ENCODE peak calls at places on chromosome 13, in eight cellular contexts. H, I, P, M, J, N, E and Q are unnamed samples.

GRCh38 chr13:36981156-36981743 is 17.9 kb downstream of the ALG5 start:
- DNase-seq in H (peak), I (no peak), E (peak), P (no peak), N (no peak), M (peak), J (peak), Q (peak)

GRCh38 chr13:46170687-46171086 is 11.3 kb downstream of the LCP1 start:
- DNase-seq in J (no peak), H (peak), E (peak), P (no peak), I (no peak), M (no peak), N (no peak), Q (no peak)

GRCh38 chr13:46168341-46168740 is 13.6 kb downstream of the LCP1 start:
- DNase-seq in J (no peak), N (peak), H (no peak), I (no peak), E (peak), P (no peak), M (peak), Q (no peak)

GRCh38 chr13:21668665-21669599 is 1.9 kb upstream of the FGF9 start:
- DNase-seq in H (peak), N (peak), J (peak), P (no peak), E (peak), M (peak), I (peak), Q (peak)

GRCh38 chr13:48159436-48160225 is 64.7 kb upstream of the MED4 start:
- DNase-seq in M (no peak), E (no peak), I (no peak), H (no peak), J (no peak), N (no peak), P (no peak), Q (no peak)

GRCh38 chr13:97289514-97290298 is 67.6 kb downstream of the MBNL2 start:
- DNase-seq in N (no peak), J (no peak), E (no peak), H (no peak), M (no peak), P (no peak), I (no peak), Q (no peak)

GRCh38 chr13:24890256-24890655 is 126.3 kb downstream of the RNF17 start:
- DNase-seq in P (no peak), E (no peak), I (no peak), H (no peak), N (no peak), J (no peak), M (no peak), Q (no peak)

GRCh38 chr13:111175372-111175771 is 60.3 kb downstream of the ARHGEF7 start:
- DNase-seq in H (no peak), E (no peak), I (no peak), N (no peak), M (no peak), J (no peak), P (no peak), Q (no peak)

GRCh38 chr13:66348745-66349720 is 881.1 kb downstream of the PCDH9 start:
- DNase-seq in M (no peak), H (no peak), I (no peak), E (peak), N (no peak), J (no peak), P (no peak), Q (no peak)

GRCh38 chr13:88339271-88339741 is 668.1 kb downstream of the SLITRK5 start:
- DNase-seq in M (no peak), N (no peak), I (no peak), H (no peak), J (no peak), E (no peak), P (no peak), Q (no peak)

GRCh38 chr13:76019421-76020044 is 383.4 kb downstream of the LMO7 start:
- DNase-seq in N (peak), P (no peak), I (peak), J (no peak), H (peak), M (peak), E (no peak), Q (no peak)
- TF ChIP-seq CTCF in N (no peak), P (peak), I (peak), J (no peak), H (peak), M (no peak), E (peak), Q (peak)

GRCh38 chr13:102774210-102774560 is 599 bp upstream of the TEX30 start:
- DNase-seq in P (no peak), E (no peak), I (no peak), M (no peak), H (no peak), J (no peak), N (no peak), Q (no peak)

GRCh38 chr13:102772042-102772425 is 1.6 kb downstream of the TEX30 start:
- DNase-seq in E (no peak), M (no peak), J (no peak), I (no peak), N (no peak), P (no peak), H (no peak), Q (no peak)

GRCh38 chr13:102774596-102775375 is 1.2 kb upstream of the TEX30 start:
- DNase-seq in M (no peak), E (no peak), J (no peak), P (no peak), I (no peak), N (no peak), H (peak), Q (no peak)

GRCh38 chr13:102771298-102772041 is 2.1 kb downstream of the TEX30 start:
- DNase-seq in P (no peak), H (no peak), N (no peak), E (no peak), I (no peak), M (no peak), J (no peak), Q (no peak)

GRCh38 chr13:102773441-102774209 is at the start of gene TEX30:
- DNase-seq in N (peak), I (peak), J (peak), P (peak), E (peak), H (peak), M (peak), Q (peak)
- TF ChIP-seq CTCF in N (no peak), I (no peak), J (no peak), P (no peak), E (no peak), H (no peak), M (no peak), Q (no peak)

GRCh38 chr13:79481685-79482052 is 714 bp downstream of the NDFIP2 start:
- DNase-seq in N (no peak), I (peak), J (no peak), H (peak), M (peak), P (no peak), E (no peak), Q (no peak)
- TF ChIP-seq CTCF in N (no peak), I (no peak), J (no peak), H (no peak), M (no peak), P (no peak), E (no peak), Q (no peak)

GRCh38 chr13:113186061-113186900 is 22.2 kb downstream of the PCID2 start:
- DNase-seq in H (no peak), M (peak), E (no peak), I (no peak), N (no peak), J (no peak), P (no peak), Q (peak)

GRCh38 chr13:113184568-113185440 is 23.7 kb downstream of the PCID2 start:
- DNase-seq in J (no peak), I (no peak), N (no peak), M (no peak), E (no peak), H (no peak), P (no peak), Q (no peak)

GRCh38 chr13:113187905-113188595 is 20.4 kb downstream of the PCID2 start:
- DNase-seq in I (no peak), N (no peak), J (no peak), M (no peak), H (no peak), P (no peak), E (no peak), Q (no peak)

GRCh38 chr13:113183450-113184129 is 24.9 kb downstream of the PCID2 start:
- DNase-seq in E (no peak), I (no peak), N (no peak), M (no peak), P (no peak), J (no peak), H (no peak), Q (no peak)

DNA sequence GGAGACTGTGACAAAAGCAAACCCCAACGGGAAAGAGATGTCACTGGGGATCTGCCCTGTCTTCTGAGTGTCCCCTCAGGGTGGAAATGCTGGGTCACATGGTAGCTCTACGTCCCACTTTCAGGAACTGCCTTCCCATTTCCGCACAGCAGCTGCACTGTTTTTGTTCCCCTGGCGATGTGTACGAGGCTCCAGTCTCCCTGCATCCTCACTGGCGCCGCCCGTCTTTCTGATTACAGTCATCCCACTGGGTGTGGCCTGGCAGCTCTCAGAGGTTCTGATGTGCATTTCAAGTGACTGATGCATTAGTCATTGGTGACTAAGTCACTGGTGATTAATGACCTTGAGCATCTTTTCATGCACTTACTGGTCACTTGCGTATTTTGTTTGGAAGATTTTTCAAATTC is 21.2 kb downstream of the PCID2 start:
- DNase-seq in J (peak), N (no peak), E (peak), I (no peak), H (no peak), M (no peak), P (peak), Q (no peak)
- TF ChIP-seq CTCF in J (no peak), N (no peak), E (no peak), I (no peak), H (no peak), M (no peak), P (no peak), Q (no peak)

GRCh38 chr13:50267917-50268316 is 252.7 kb downstream of the KCNRG start:
- DNase-seq in N (no peak), J (no peak), H (no peak), I (no peak), E (no peak), M (no peak), P (no peak), Q (no peak)

GRCh38 chr13:50274181-50274580 is 258.9 kb downstream of the KCNRG start:
- DNase-seq in M (no peak), I (no peak), H (no peak), N (no peak), J (no peak), P (no peak), E (no peak), Q (no peak)

DNA sequence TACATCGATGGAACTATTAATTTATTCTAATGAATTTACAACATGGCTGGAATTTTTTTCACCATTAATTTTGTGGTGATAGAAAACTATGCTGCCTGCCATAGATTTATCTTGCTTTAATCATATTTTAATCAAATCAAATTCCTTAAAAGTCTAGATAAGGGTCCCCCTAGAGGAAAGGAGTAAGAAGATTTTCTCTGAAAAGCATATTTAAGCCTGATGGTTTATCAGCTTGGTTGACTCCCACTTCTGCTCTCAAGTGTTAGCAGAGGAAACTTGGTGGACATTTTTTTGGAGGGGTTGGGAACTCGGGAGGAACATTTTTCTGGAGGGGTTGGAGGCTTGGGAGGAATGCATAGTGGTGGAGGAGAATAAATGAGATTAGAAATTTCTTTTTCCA is 253.3 kb downstream of the KCNRG start:
- DNase-seq in J (no peak), N (no peak), H (no peak), E (peak), P (no peak), I (no peak), M (no peak), Q (no peak)
- TF ChIP-seq CTCF in J (peak), N (peak), H (peak), E (peak), P (peak), I (no peak), M (no peak), Q (no peak)

GRCh38 chr13:60398949-60399589 is 2.0 kb downstream of the TDRD3 start:
- DNase-seq in H (no peak), J (no peak), N (no peak), E (peak), I (no peak), M (no peak), P (no peak), Q (no peak)

GRCh38 chr13:60397693-60398437 is 845 bp downstream of the TDRD3 start:
- DNase-seq in E (peak), N (peak), P (peak), M (peak), J (peak), I (peak), H (peak), Q (peak)

GRCh38 chr13:60396008-60396782 is 825 bp upstream of the TDRD3 start:
- DNase-seq in P (peak), M (peak), I (peak), N (peak), E (peak), J (peak), H (peak), Q (peak)

GRCh38 chr13:60398438-60398891 is 1.4 kb downstream of the TDRD3 start:
- DNase-seq in I (no peak), P (no peak), E (no peak), H (no peak), M (no peak), N (no peak), J (no peak), Q (no peak)

DNA sequence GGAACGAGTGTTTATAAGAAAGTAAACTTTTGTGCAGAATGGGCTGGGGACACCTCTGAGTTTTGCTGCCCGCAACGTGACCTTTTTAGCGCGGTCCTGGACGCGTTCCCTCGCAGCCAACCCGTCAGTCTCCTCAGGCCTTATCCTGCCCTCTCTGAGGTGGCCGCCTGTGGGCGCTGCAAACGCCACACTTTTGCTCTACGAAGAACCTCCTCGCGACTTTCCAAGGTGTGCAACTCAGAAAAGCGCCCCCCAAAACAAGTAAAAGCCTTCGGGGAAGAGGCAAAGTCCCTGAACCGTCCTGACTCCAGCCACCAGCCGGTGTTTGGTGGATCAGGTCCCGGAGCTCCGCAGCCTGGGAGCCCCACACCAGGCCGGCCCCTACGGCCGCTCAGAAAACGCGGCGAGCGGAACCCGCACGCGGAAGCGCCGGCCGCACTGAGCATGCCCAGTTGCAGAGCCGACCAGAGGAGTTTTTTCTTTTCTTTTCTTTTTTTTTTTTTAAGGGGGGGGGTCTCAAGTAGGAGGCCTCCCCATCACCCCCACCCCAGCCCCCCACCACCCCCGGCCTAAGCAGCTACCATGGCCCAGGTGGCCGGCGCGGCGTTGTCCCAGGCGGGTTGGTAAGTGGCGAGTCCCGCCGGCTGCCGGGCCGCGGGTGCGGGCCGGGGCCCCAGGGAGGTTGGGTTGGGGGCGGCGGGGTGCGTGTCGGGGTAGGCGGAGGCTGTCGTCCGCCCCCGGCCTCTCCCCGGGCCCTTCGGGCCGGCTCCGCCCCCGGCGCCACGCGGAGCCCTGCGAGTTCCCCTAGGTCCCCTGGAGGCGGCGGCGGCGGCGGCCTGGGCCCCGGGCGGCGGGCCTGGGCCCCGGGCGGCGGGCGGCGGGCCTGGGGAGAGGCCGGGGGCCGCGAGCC is at the start of gene TDRD3:
- DNase-seq in N (peak), J (peak), H (peak), I (peak), M (peak), E (peak), P (peak), Q (peak)
- TF ChIP-seq CTCF in N (peak), J (peak), H (peak), I (peak), M (peak), E (peak), P (peak), Q (peak)

GRCh38 chr13:75685239-75685697 is 49.1 kb downstream of the LMO7 start:
- DNase-seq in M (no peak), I (no peak), N (no peak), E (peak), H (no peak), P (peak), J (peak), Q (no peak)
- TF ChIP-seq CTCF in M (no peak), I (no peak), N (no peak), E (peak), H (no peak), P (peak), J (peak), Q (no peak)

DNA sequence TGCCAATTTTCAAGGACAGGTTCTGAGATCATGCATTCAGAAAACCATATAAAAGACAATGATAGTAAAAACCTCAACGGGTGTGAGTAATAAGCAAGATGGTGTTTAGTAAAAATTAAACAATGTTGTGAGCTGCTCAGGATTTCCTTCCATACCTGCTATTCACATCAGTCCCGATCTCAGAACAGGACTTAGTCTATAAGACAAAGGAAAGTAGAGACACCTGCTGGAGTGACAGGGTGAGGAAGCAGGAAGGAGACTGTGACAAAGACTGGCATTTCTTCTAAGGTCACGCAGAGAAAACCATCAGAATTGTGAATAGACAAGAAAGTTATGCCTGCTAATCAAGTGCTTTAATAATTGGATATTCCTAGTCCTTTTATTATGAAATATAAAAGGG is 648.0 kb downstream of the DACH1 start:
- DNase-seq in M (peak), H (peak), E (no peak), P (no peak), N (no peak), I (peak), J (no peak), Q (no peak)
- TF ChIP-seq CTCF in M (peak), H (peak), E (no peak), P (no peak), N (peak), I (no peak), J (no peak), Q (peak)

GRCh38 chr13:30403491-30403890 is 18.8 kb upstream of the UBE2L5 start:
- DNase-seq in P (no peak), J (no peak), M (no peak), E (no peak), I (no peak), N (no peak), H (no peak), Q (no peak)

GRCh38 chr13:30404207-30404606 is 18.1 kb upstream of the UBE2L5 start:
- DNase-seq in M (no peak), H (no peak), P (no peak), I (no peak), J (no peak), E (no peak), N (no peak), Q (no peak)

GRCh38 chr13:30408319-30409101 is 13.8 kb upstream of the UBE2L5 start:
- DNase-seq in M (peak), N (peak), H (peak), I (peak), P (no peak), E (peak), J (peak), Q (peak)

GRCh38 chr13:30409911-30410704 is 12.2 kb upstream of the UBE2L5 start:
- DNase-seq in I (no peak), J (peak), P (no peak), H (no peak), M (no peak), E (peak), N (no peak), Q (no peak)

GRCh38 chr13:30406779-30407416 is 15.4 kb upstream of the UBE2L5 start:
- DNase-seq in H (peak), N (no peak), E (no peak), P (no peak), J (no peak), I (no peak), M (no peak), Q (no peak)
- TF ChIP-seq CTCF in H (peak), N (no peak), E (no peak), P (no peak), J (no peak), I (no peak), M (no peak), Q (no peak)

DNA sequence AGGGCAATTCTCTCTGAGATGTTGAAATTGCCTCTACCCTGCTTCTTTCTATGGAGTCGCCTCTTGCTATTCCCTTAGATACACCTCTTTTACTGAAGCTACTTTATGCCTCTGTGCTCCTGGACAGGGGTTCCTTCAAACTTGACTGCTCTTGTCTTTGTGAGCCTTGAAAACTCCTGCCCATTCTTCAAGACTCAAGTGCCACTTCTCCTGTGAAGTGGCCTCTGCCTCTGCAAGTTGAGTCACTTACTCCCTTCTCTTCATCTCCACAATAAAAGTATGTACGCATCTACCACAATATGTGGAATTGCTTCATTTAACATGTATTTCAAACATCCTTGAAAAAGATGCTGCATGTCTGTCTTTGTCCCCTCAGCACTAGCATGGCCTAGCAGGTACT is 66.0 kb upstream of the TPP2 start:
- DNase-seq in P (no peak), J (no peak), I (no peak), N (no peak), E (no peak), M (no peak), H (no peak), Q (no peak)
- TF ChIP-seq CTCF in P (no peak), J (no peak), I (no peak), N (no peak), E (no peak), M (no peak), H (no peak), Q (no peak)